ENCODE peak calls at places on chromosome 5, in seven cellular contexts. Z, A, L, Y, F, D and N are unnamed samples.
A peak's percentile ranks its signal among the peaks of the same experiment; 100 is the strongest.

GRCh38 chr5:9888517-9888916 is 258.4 kb upstream of the TAS2R1 start:
- DNase-seq in Y (no peak), D (no peak), A (no peak), F (no peak), L (peak; percentile 89), Z (no peak), N (no peak)

GRCh38 chr5:144369001-144369400 is 198.3 kb downstream of the KCTD16 start:
- DNase-seq in Y (no peak), D (no peak), Z (no peak), A (no peak), F (peak; percentile 69), L (no peak), N (no peak)

GRCh38 chr5:76709762-76710161 is 6.2 kb upstream of the F2R start:
- DNase-seq in L (peak; percentile 71), D (no peak), Y (no peak), Z (no peak), A (no peak), F (no peak), N (no peak)

GRCh38 chr5:142080248-142080647 is 28.3 kb upstream of the NDFIP1 start:
- DNase-seq in L (no peak), Y (no peak), D (no peak), Z (no peak), A (no peak), F (no peak), N (no peak)

GRCh38 chr5:2330731-2331130 is 420.7 kb downstream of the IRX2 start:
- DNase-seq in F (no peak), Z (no peak), D (no peak), A (no peak), L (no peak), Y (no peak), N (no peak)

GRCh38 chr5:159581502-159582249 is 251.4 kb upstream of the IL12B start:
- DNase-seq in Z (no peak), D (no peak), Y (peak; percentile 97), F (peak; percentile 52), L (peak; percentile 97), A (no peak), N (no peak)

GRCh38 chr5:167658890-167659289 is 632.6 kb upstream of the WWC1 start:
- DNase-seq in D (no peak), F (no peak), Z (no peak), A (no peak), Y (no peak), L (no peak), N (no peak)

GRCh38 chr5:97752871-97753270 is 569.8 kb upstream of the RIOK2 start:
- DNase-seq in Y (no peak), A (no peak), D (no peak), L (peak; percentile 33), F (no peak), Z (no peak), N (no peak)

GRCh38 chr5:126561908-126562307 is 33.1 kb downstream of the ALDH7A1 start:
- DNase-seq in D (no peak), Z (no peak), Y (no peak), F (no peak), L (peak; percentile 7), A (no peak), N (no peak)

GRCh38 chr5:135296900-135297816 is 101.9 kb downstream of the MACROH2A1 start:
- DNase-seq in D (no peak), L (no peak), Z (no peak), Y (no peak), A (no peak), F (no peak), N (no peak)

GRCh38 chr5:37043693-37044092 is 167.1 kb downstream of the NIPBL start:
- DNase-seq in L (peak; percentile 19), Z (no peak), Y (peak; percentile 24), D (no peak), F (no peak), A (no peak), N (no peak)

GRCh38 chr5:177980776-177981175 is 15.3 kb downstream of the PROP1 start:
- DNase-seq in F (no peak), L (no peak), D (no peak), Z (no peak), Y (no peak), A (no peak), N (no peak)

GRCh38 chr5:141763526-141763925 is 81.5 kb upstream of the ARAP3 start:
- DNase-seq in Y (no peak), D (no peak), A (no peak), F (peak; percentile 7), L (no peak), Z (no peak), N (no peak)

GRCh38 chr5:76401801-76402250 is 1.3 kb upstream of the IQGAP2 start:
- DNase-seq in D (no peak), L (no peak), A (peak; percentile 33), Y (no peak), Z (no peak), F (no peak), N (no peak)

GRCh38 chr5:41519801-41520200 is 9.4 kb upstream of the PLCXD3 start:
- DNase-seq in D (no peak), F (no peak), L (peak; percentile 29), A (no peak), Y (peak; percentile 52), Z (no peak), N (no peak)

GRCh38 chr5:150758210-150758533 is 645 bp downstream of the DCTN4 start:
- DNase-seq in F (no peak), Y (no peak), A (no peak), L (no peak), Z (no peak), D (no peak), N (no peak)

GRCh38 chr5:88045931-88046461 is 222.6 kb downstream of the TMEM161B start:
- DNase-seq in A (no peak), D (no peak), Y (no peak), Z (no peak), F (no peak), L (no peak), N (no peak)

GRCh38 chr5:130605200-130605599 is 559.9 kb downstream of the HINT1 start:
- DNase-seq in D (no peak), Z (no peak), Y (peak; percentile 17), F (no peak), L (peak; percentile 5), A (no peak), N (no peak)

GRCh38 chr5:178187014-178187413 is at the start of gene GMCL2:
- DNase-seq in A (no peak), Y (no peak), Z (no peak), D (no peak), F (no peak), L (no peak), N (no peak)

GRCh38 chr5:40983781-40984180 is 74.5 kb downstream of the C7 start:
- DNase-seq in Y (no peak), F (no peak), A (no peak), L (peak; percentile 55), D (no peak), Z (no peak), N (no peak)

GRCh38 chr5:156451505-156451904 is 124.5 kb downstream of the SGCD start:
- DNase-seq in Y (no peak), Z (no peak), D (no peak), L (no peak), F (no peak), A (no peak), N (no peak)

GRCh38 chr5:1431896-1432295 is 13.3 kb downstream of the SLC6A3 start:
- DNase-seq in D (no peak), Y (no peak), A (peak; percentile 2), F (no peak), L (no peak), Z (no peak), N (no peak)

GRCh38 chr5:135398160-135398854 is 724 bp downstream of the MACROH2A1 start:
- DNase-seq in A (peak; percentile 48), Y (peak; percentile 16), Z (no peak), F (peak; percentile 9), D (no peak), L (peak; percentile 39), N (no peak)

GRCh38 chr5:134503088-134503936 is 22.2 kb upstream of the JADE2 start:
- DNase-seq in D (peak; percentile 86), L (peak; percentile 99), A (peak; percentile 59), Y (peak; percentile 92), Z (peak; percentile 31), F (no peak), N (no peak)

GRCh38 chr5:90944116-90944515 is 385.5 kb downstream of the ADGRV1 start:
- DNase-seq in F (no peak), Z (no peak), Y (no peak), L (peak; percentile 49), D (no peak), A (no peak), N (no peak)

GRCh38 chr5:143828710-143829109 is 16.7 kb downstream of the HMHB1 start:
- DNase-seq in Z (no peak), A (no peak), L (no peak), D (no peak), Y (no peak), F (no peak), N (no peak)

GRCh38 chr5:160923927-160924705 is 72.1 kb upstream of the ATP10B start:
- DNase-seq in L (no peak), Y (no peak), A (no peak), Z (no peak), D (no peak), F (no peak), N (no peak)

GRCh38 chr5:107671742-107672211 is 1.0 kb upstream of the EFNA5 start:
- DNase-seq in D (peak; percentile 26), Z (no peak), L (peak; percentile 73), A (no peak), F (no peak), Y (peak; percentile 82), N (no peak)

GRCh38 chr5:143161893-143162520 is 241.5 kb downstream of the NR3C1 start:
- DNase-seq in F (no peak), D (peak; percentile 68), L (peak; percentile 95), Z (no peak), Y (peak; percentile 37), A (no peak), N (no peak)

GRCh38 chr5:115295775-115296129 is 702 bp downstream of the CCDC112 start:
- DNase-seq in L (no peak), A (no peak), F (no peak), Y (no peak), D (no peak), Z (no peak), N (no peak)

GRCh38 chr5:136020383-136021015 is 8.3 kb upstream of the TGFBI start:
- DNase-seq in A (no peak), L (peak; percentile 98), Y (peak; percentile 95), D (no peak), Z (no peak), F (no peak), N (no peak)

GRCh38 chr5:174387448-174387847 is 336.9 kb upstream of the MSX2 start:
- DNase-seq in A (no peak), L (no peak), Y (no peak), Z (no peak), D (no peak), F (no peak), N (no peak)

GRCh38 chr5:53303105-53303504 is 177.3 kb upstream of the FST start:
- DNase-seq in F (no peak), A (no peak), Y (no peak), Z (no peak), D (no peak), L (peak; percentile 81), N (no peak)

GRCh38 chr5:115033861-115034260 is 135.8 kb downstream of the TRIM36 start:
- DNase-seq in D (no peak), Y (peak; percentile 27), A (no peak), F (peak; percentile 4), L (no peak), Z (no peak), N (no peak)

GRCh38 chr5:4230905-4231561 is 635.4 kb downstream of the IRX1 start:
- DNase-seq in Y (no peak), Z (no peak), F (no peak), D (no peak), A (no peak), L (no peak), N (no peak)

GRCh38 chr5:143557061-143557818 is 153.8 kb upstream of the NR3C1 start:
- DNase-seq in Z (no peak), A (no peak), F (peak; percentile 8), Y (no peak), D (no peak), L (peak; percentile 81), N (no peak)

GRCh38 chr5:159805021-159805420 is 111.3 kb upstream of the ADRA1B start:
- DNase-seq in D (peak; percentile 26), A (no peak), L (peak; percentile 36), Z (no peak), F (no peak), Y (no peak), N (no peak)

GRCh38 chr5:109805472-109805871 is 115.7 kb downstream of the MAN2A1 start:
- DNase-seq in L (peak; percentile 28), Y (no peak), F (no peak), D (no peak), A (no peak), Z (no peak), N (no peak)